ENCODE peak calls at places on chromosomes 5 and 9, in ten cellular contexts. X is H9, R is progenitor cell of endocrine pancreas, H is dorsolateral prefrontal cortex, Z is OCI-LY7, J is GM20000, V is astrocyte of the spinal cord, E is IMR-90, I is heart right ventricle, W is epithelial cell of esophagus. N is an unnamed sample.

GRCh38 chr5:151651997-151652645 is 34.6 kb downstream of the SPARC start:
- DNase-seq in J (peak), R (peak), I (peak), E (peak), H (peak), Z (peak), X (peak), V (peak), W (peak), N (peak)

GRCh38 chr5:116825486-116825885 is 250.9 kb upstream of the SEMA6A start:
- DNase-seq in X (no peak), Z (no peak), I (no peak), R (no peak), J (no peak), V (no peak), H (no peak), W (no peak), E (no peak), N (no peak)

GRCh38 chr9:87547665-87548064 is 50.0 kb downstream of the DAPK1 start:
- DNase-seq in I (no peak), E (no peak), W (peak), V (no peak), X (no peak), J (no peak), Z (no peak), H (no peak), R (no peak), N (no peak)

GRCh38 chr5:112014771-112015170 is 257.8 kb upstream of the NREP start:
- DNase-seq in Z (no peak), X (no peak), I (no peak), R (no peak), J (no peak), W (no peak), H (no peak), E (no peak), V (no peak), N (no peak)

GRCh38 chr5:100900796-100901731 is 2.0 kb downstream of the ST8SIA4 start:
- DNase-seq in R (peak), I (peak), E (peak), J (peak), H (peak), W (peak), V (peak), X (peak), Z (peak), N (peak)

GRCh38 chr9:14806941-14807340 is 84.4 kb upstream of the CER1 start:
- DNase-seq in E (no peak), I (no peak), W (peak), Z (no peak), J (no peak), X (no peak), R (no peak), H (no peak), V (peak), N (no peak)

GRCh38 chr5:132221781-132222648 is 5.6 kb downstream of the P4HA2 start:
- DNase-seq in I (peak), R (no peak), Z (no peak), V (peak), X (no peak), W (peak), E (peak), J (no peak), H (no peak), N (no peak)

GRCh38 chr9:68728731-68729130 is 23.7 kb downstream of the PIP5K1B start:
- DNase-seq in R (no peak), V (no peak), I (no peak), W (no peak), X (no peak), H (no peak), Z (no peak), E (no peak), J (no peak), N (no peak)

GRCh38 chr9:75890541-75891276 is at the start of gene PCSK5:
- DNase-seq in I (peak), H (peak), Z (peak), V (peak), X (peak), W (peak), E (peak), J (peak), R (peak), N (peak)

GRCh38 chr5:10172242-10172641 is 77.4 kb downstream of the ATPSCKMT start:
- DNase-seq in H (no peak), J (no peak), Z (no peak), I (no peak), W (no peak), R (no peak), X (no peak), V (no peak), E (no peak), N (no peak)

GRCh38 chr5:37902323-37902722 is 62.5 kb upstream of the GDNF start:
- DNase-seq in V (no peak), R (no peak), X (no peak), I (no peak), E (no peak), W (no peak), Z (no peak), J (no peak), H (no peak), N (no peak)

GRCh38 chr5:71830626-71831539 is 111.8 kb downstream of the CARTPT start:
- DNase-seq in X (no peak), V (peak), J (no peak), W (peak), R (no peak), E (peak), I (peak), Z (no peak), H (peak), N (no peak)

GRCh38 chr9:136578915-136579637 is 33.2 kb upstream of the NOTCH1 start:
- DNase-seq in X (peak), H (no peak), Z (peak), W (no peak), V (no peak), R (no peak), E (no peak), I (no peak), J (no peak), N (no peak)

GRCh38 chr5:123997354-123998215 is 485.6 kb downstream of the CSNK1G3 start:
- DNase-seq in I (no peak), R (no peak), H (no peak), J (no peak), E (peak), Z (no peak), W (peak), X (no peak), V (peak), N (no peak)

GRCh38 chr9:100170556-100170955 is 71.5 kb downstream of the INVS start:
- DNase-seq in Z (no peak), W (no peak), I (no peak), R (no peak), H (no peak), J (no peak), E (peak), X (no peak), V (peak), N (no peak)

GRCh38 chr5:14587143-14587542 is 5.6 kb downstream of the OTULINL start:
- DNase-seq in V (no peak), J (no peak), I (peak), W (no peak), X (no peak), Z (no peak), E (no peak), R (no peak), H (peak), N (no peak)

GRCh38 chr9:121658166-121658565 is 6.7 kb downstream of the DAB2IP start:
- DNase-seq in I (peak), E (no peak), H (peak), Z (no peak), W (no peak), J (no peak), R (no peak), V (no peak), X (no peak), N (no peak)

GRCh38 chr9:106892632-106893031 is 29.7 kb downstream of the ZNF462 start:
- DNase-seq in V (peak), I (peak), J (no peak), Z (no peak), E (peak), H (no peak), W (peak), X (peak), R (no peak), N (no peak)

GRCh38 chr5:176894298-176894697 is 4.8 kb downstream of the HK3 start:
- DNase-seq in H (no peak), I (no peak), Z (no peak), J (no peak), E (no peak), V (no peak), X (no peak), R (no peak), W (no peak), N (no peak)

GRCh38 chr5:144487761-144488160 is 317.1 kb downstream of the KCTD16 start:
- DNase-seq in E (no peak), X (peak), W (no peak), V (no peak), H (no peak), J (no peak), Z (no peak), I (no peak), R (no peak), N (no peak)

GRCh38 chr5:120901199-120901598 is 437.1 kb downstream of the PRR16 start:
- DNase-seq in W (peak), E (no peak), H (no peak), J (no peak), X (no peak), V (no peak), Z (no peak), R (no peak), I (no peak), N (no peak)

GRCh38 chr9:104091708-104092107 is 2.4 kb upstream of the SMC2 start:
- DNase-seq in R (no peak), H (no peak), Z (peak), I (peak), E (peak), V (peak), J (peak), X (no peak), W (no peak), N (no peak)

GRCh38 chr9:29004988-29005387 is 1431.7 kb upstream of the C9orf72 start:
- DNase-seq in W (no peak), R (no peak), E (no peak), H (no peak), V (no peak), J (no peak), X (no peak), Z (no peak), I (no peak), N (no peak)
- TF ChIP-seq CTCF in W (no peak), R (no peak), E (no peak), H (no peak), V (no peak), J (no peak), X (no peak), Z (no peak), I (no peak), N (no peak)

GRCh38 chr5:171848911-171849520 is 63.4 kb downstream of the SMIM23 start:
- DNase-seq in V (no peak), J (no peak), E (no peak), I (no peak), R (no peak), X (no peak), W (no peak), Z (no peak), H (no peak), N (no peak)
- TF ChIP-seq CTCF in V (no peak), J (no peak), E (peak), I (peak), R (no peak), X (no peak), W (no peak), Z (no peak), H (no peak), N (no peak)

GRCh38 chr9:127398715-127399400 is 1.9 kb downstream of the SLC2A8 start:
- DNase-seq in I (no peak), E (no peak), X (no peak), W (no peak), V (no peak), H (no peak), J (no peak), R (no peak), Z (no peak), N (no peak)

GRCh38 chr9:127395491-127396252 is 1.3 kb upstream of the SLC2A8 start:
- DNase-seq in V (no peak), I (no peak), Z (no peak), E (no peak), W (no peak), H (no peak), R (no peak), J (no peak), X (no peak), N (no peak)

GRCh38 chr9:127397722-127398647 is 1.0 kb downstream of the SLC2A8 start:
- DNase-seq in J (peak), Z (peak), E (peak), W (peak), H (no peak), V (peak), I (peak), R (peak), X (peak), N (peak)

GRCh38 chr9:127396253-127396807 is 639 bp upstream of the SLC2A8 start:
- DNase-seq in R (no peak), Z (no peak), X (no peak), V (no peak), H (peak), E (no peak), I (no peak), J (no peak), W (no peak), N (no peak)

DNA sequence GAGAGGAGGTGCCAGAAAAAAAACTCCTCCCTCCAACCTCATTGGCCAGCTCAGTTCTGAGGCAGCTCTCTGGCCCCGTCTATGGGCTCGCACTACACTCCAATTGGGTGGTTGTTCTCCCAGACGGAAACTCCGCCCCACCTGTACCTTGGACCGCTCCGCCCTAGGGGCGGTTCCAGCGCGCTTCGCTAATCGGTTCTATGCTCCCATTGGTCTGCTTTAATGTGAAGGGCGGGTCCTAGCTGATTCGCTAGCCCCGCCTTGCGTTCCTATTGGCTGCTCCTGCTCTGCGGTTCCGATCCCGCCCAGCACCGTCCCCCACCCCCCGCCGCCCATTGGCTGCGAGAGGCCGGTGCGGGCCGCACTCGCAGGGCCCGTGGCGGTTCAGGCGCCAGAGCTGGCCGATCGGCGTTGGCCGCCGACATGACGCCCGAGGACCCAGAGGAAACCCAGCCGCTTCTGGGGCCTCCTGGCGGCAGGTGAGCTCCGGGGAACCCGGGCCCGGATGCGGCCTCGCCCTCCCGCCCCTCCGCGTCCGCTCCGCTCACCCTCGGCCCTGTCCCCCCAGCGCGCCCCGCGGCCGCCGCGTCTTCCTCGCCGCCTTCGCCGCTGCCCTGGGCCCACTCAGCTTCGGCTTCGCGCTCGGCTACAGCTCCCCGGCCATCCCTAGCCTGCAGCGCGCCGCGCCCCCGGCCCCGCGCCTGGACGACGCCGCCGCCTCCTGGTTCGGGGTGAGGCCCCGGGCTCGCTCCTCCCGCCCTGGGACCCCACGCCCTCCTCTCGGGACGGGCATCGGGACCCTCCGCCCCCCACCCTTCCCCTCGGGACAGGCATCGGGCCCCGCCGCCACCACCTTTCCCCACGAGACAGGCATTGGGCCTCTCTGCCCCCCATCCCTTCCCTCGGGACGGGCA is at the start of gene SLC2A8:
- DNase-seq in J (peak), R (peak), Z (peak), X (peak), W (peak), I (peak), V (peak), H (peak), E (peak), N (peak)
- TF ChIP-seq CTCF in J (no peak), R (peak), Z (no peak), X (peak), W (peak), I (peak), V (peak), H (no peak), E (peak), N (peak)

GRCh38 chr5:96673127-96673526 is 11.0 kb downstream of the CAST start:
- DNase-seq in H (no peak), W (no peak), V (no peak), X (no peak), R (no peak), Z (no peak), I (no peak), E (no peak), J (no peak), N (no peak)

GRCh38 chr5:96664669-96665068 is 2.5 kb downstream of the CAST start:
- DNase-seq in Z (no peak), E (no peak), X (no peak), R (no peak), H (no peak), W (no peak), J (no peak), V (no peak), I (no peak), N (no peak)

GRCh38 chr5:96663608-96664007 is 1.4 kb downstream of the CAST start:
- DNase-seq in J (no peak), Z (no peak), H (no peak), E (no peak), I (no peak), V (no peak), W (no peak), X (no peak), R (no peak), N (no peak)

GRCh38 chr5:96669919-96670318 is 7.7 kb downstream of the CAST start:
- DNase-seq in R (no peak), W (no peak), H (no peak), Z (no peak), X (no peak), J (no peak), V (no peak), E (no peak), I (no peak), N (no peak)

GRCh38 chr5:96668725-96669124 is 6.5 kb downstream of the CAST start:
- DNase-seq in W (no peak), H (no peak), I (no peak), E (no peak), Z (no peak), J (no peak), V (no peak), R (no peak), X (peak), N (no peak)
- TF ChIP-seq CTCF in W (no peak), H (no peak), I (no peak), E (no peak), Z (no peak), J (no peak), V (no peak), R (no peak), X (no peak), N (no peak)

GRCh38 chr5:178208540-178209227 is 4.4 kb downstream of the HNRNPAB start:
- DNase-seq in W (no peak), I (no peak), Z (peak), V (no peak), X (peak), E (no peak), H (no peak), R (no peak), J (no peak), N (no peak)
- TF ChIP-seq CTCF in W (no peak), I (no peak), Z (peak), V (peak), X (peak), E (peak), H (no peak), R (peak), J (no peak), N (peak)